ENCODE peak calls at places on chromosomes 13 and 19, in four cellular contexts. Q is GM12891, P is HepG2, Z is GM12878. L is an unnamed sample.

GRCh38 chr19:30848626-30849322 is 476.6 kb downstream of the ZNF536 start:
- DNase-seq in Q (no peak), P (no peak), Z (no peak), L (no peak)

GRCh38 chr13:114035583-114036501 is 62.0 kb upstream of the C13orf46 start:
- DNase-seq in Q (no peak), P (no peak), Z (no peak), L (no peak)

GRCh38 chr19:23285948-23286347 is 35.8 kb upstream of the ZNF724 start:
- DNase-seq in Q (no peak), P (no peak), Z (no peak), L (no peak)

GRCh38 chr19:1748115-1748702 is 5.1 kb upstream of the ONECUT3 start:
- DNase-seq in Q (peak), P (no peak), Z (no peak), L (peak)

GRCh38 chr13:104450006-104450405 is 1383.8 kb upstream of the SLC10A2 start:
- DNase-seq in Q (no peak), P (no peak), Z (no peak), L (no peak)

GRCh38 chr13:90015565-90016507 is 1331.7 kb upstream of the MIR17HG start:
- DNase-seq in Q (no peak), P (no peak), Z (no peak), L (no peak)

GRCh38 chr13:100495455-100495854 is 93.1 kb downstream of the GGACT start:
- DNase-seq in Q (no peak), P (no peak), Z (no peak), L (no peak)

GRCh38 chr13:53545340-53545941 is 516.8 kb downstream of the OLFM4 start:
- DNase-seq in Q (no peak), P (no peak), Z (no peak), L (no peak)

GRCh38 chr19:44779150-44779549 is 1.5 kb downstream of the CBLC start:
- DNase-seq in Q (no peak), P (no peak), Z (no peak), L (no peak)

GRCh38 chr19:28208745-28209144 is 1004.2 kb downstream of the UQCRFS1 start:
- DNase-seq in Q (no peak), P (no peak), Z (no peak), L (no peak)

DNA sequence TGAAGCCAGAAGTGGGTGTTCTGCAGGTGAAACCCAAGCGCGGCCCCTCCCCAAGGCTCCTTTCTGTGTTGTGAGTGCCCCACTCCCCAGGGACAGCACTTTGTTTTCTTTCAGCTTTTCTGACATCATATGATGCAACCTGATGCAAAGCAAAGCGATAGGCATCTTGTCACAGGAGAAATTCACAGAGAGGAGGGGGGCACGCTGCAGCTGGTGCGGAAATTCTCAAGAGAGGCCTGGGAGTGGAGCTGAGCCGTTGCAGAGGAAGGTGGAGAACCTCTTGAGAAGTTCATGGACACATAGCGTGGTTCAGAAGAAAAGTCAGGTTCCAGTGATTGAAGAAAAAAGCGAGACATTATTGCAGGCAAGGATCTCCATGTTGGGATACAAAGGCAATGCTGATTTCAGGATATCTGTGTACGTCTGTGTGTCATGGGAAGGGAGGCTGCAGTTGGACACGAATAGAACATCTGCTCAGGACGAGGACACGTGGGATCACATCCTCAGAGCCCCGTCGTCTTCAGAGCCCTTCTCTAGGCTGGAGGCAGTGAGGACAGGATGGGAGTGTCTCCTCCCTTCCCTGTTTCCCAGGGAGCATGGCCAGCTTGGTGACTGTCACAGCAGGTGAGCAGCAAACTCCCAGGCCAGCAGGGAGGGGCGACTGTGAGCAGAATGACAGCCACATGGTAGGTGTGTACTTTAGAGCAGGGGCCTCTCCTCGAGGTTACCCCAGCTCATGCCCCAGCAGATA is 79.2 kb downstream of the IRS2 start:
- DNase-seq in Q (no peak), P (no peak), Z (no peak), L (no peak)
- TF ChIP-seq TAF1 in Q (no peak), P (no peak), Z (no peak), L (no peak)

DNA sequence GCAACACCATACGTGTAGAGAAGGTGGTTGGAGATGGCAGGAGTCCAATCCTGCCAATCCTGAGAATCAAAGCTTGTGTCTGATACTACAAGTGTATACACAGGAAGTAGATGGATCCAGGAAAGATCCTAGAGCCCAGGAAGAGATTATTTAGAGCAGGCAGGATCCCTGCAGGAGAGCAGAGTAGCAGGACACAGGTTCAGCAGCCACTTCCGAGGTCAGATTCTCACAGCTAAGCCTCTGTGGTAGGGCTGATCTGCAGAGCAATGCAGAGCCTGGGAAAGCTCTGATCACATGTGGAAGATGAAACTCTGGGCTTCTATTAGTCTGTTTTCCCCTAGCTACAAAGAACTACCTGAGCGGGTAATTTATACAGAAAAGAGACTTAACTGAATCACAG is 28.5 kb upstream of the ZNF331 start:
- DNase-seq in Q (no peak), P (no peak), Z (no peak), L (no peak)
- TF ChIP-seq POLR2AphosphoS5 in Q (no peak), P (no peak), Z (no peak), L (no peak)

GRCh38 chr13:110108348-110109139 is 198.4 kb downstream of the COL4A1 start:
- DNase-seq in Q (no peak), P (peak), Z (no peak), L (no peak)
- TF ChIP-seq POLR2A in Q (no peak), P (no peak), Z (no peak), L (no peak)

DNA sequence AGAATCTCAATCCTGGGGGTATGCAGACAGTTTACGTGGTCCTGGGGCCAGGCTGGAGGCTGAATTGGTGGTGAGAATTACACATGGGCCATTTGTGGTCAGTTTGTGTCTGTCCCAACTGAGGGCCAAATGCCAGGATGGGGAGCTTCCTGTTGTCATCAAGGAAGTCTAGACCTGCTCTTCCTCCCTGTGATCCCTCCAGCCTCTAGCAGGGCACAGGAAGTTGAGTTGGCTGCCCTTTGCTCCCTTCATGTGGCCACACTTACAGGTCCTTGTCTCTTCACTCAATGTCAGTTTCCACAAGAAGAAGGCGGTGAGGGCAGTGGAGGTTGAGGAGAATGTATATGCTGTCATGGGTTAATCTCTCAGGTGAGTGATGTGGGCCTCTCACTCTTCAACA is 30.1 kb downstream of the SIGLEC7 start:
- DNase-seq in Q (no peak), P (no peak), Z (no peak), L (no peak)
- TF ChIP-seq TAF1 in Q (no peak), P (no peak), Z (no peak), L (no peak)

GRCh38 chr13:81224502-81224833 is 883.5 kb upstream of the SPRY2 start:
- DNase-seq in Q (no peak), P (no peak), Z (no peak), L (no peak)
- TF ChIP-seq POLR2AphosphoS5 in Q (no peak), P (no peak), Z (no peak), L (no peak)

GRCh38 chr19:46131485-46132143 is 7.1 kb upstream of the IGFL3 start:
- DNase-seq in Q (no peak), P (no peak), Z (no peak), L (no peak)
- TF ChIP-seq POLR2A in Q (no peak), P (no peak), Z (no peak), L (no peak)

GRCh38 chr13:49802410-49802809 is 9.9 kb upstream of the KPNA3 start:
- DNase-seq in Q (no peak), P (no peak), Z (no peak), L (no peak)
- TF ChIP-seq TAF1 in Q (no peak), P (no peak), Z (no peak), L (no peak)

DNA sequence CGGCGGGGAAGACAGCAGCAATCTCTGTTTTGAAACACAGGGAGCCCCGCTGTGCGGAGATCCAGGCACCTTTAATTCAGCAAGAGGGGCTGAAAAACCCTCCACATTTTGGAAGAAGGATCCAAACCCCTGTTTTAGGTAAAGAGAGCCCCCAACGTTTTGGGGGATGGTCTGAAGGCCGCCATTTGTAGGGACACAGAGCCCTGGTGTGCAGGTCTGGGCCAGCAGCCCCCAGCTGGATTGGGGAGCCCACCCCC is 3.5 kb upstream of the HOOK2 start:
- DNase-seq in Q (no peak), P (no peak), Z (no peak), L (no peak)
- TF ChIP-seq POLR2AphosphoS5 in Q (no peak), P (no peak), Z (no peak), L (no peak)

DNA sequence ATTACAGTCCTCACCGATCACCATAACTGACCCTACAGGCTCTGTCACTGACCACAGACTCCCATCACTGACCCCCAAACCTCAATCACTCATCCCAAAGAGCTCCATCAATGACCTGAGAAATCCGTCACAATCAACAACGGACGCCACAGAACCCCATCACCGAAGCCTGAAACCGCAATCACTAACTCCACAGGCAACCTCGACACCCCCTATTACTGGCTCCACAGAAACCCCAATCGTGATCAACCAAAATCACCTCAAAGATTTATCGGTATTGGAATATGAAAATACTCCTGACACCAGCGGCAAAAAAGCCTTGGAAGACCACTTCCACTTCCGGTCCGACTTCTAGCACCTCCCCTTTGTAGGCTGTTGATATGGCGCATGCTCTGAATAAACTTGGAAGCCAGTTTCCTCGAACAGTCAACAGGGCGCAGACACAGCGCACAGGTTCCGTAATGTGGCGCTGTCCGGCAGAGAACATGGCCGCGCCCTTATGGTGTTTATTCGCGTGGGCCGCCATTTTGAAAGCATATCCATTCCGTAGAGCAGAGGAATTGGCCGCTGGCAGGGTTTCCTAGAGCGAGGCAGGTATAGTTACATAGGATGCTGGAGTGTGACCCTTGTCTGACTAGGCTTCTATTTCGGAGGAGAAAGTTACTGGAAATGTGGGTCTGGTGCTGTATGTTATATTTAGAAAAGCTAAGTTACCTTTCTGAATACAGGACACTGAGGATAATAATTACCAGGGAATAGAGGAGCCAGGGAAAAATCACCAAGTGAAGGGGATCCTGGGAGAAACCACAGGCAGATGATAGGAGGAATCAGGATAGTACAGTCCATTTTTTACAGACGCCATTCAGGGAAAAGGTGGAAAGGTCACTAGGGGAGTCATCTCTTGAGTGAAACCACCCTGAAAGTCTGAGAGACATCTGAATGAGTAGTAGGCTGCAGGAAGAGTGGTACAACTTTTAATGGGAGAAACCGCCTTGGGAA is at the start of gene ZNF585A:
- DNase-seq in Q (peak), P (peak), Z (peak), L (peak)
- TF ChIP-seq POLR2A in Q (peak), P (peak), Z (peak), L (peak)

L was measured in GM12892.